ENCODE peak calls at places on chromosomes 2 and 18, in four cellular contexts. B, T, J and A are unnamed samples.

GRCh38 chr2:30705711-30706533 is 101.3 kb downstream of the CAPN13 start:
- DNase-seq in B (no peak), T (no peak), J (no peak), A (no peak)

GRCh38 chr2:232981356-232981755 is 31.7 kb downstream of the NGEF start:
- DNase-seq in J (peak; percentile 77), B (peak; percentile 72), T (no peak), A (no peak)

GRCh38 chr2:33220533-33220932 is 255.9 kb upstream of the RASGRP3 start:
- DNase-seq in J (no peak), T (no peak), B (no peak), A (no peak)

GRCh38 chr2:235935773-235936172 is 232.4 kb downstream of the GBX2 start:
- DNase-seq in T (no peak), B (no peak), J (no peak), A (no peak)

GRCh38 chr2:237282568-237283128 is 131.3 kb downstream of the COL6A3 start:
- DNase-seq in B (no peak), T (no peak), J (no peak), A (no peak)

GRCh38 chr18:49747876-49748275 is 65.5 kb downstream of the ACAA2 start:
- DNase-seq in T (no peak), J (peak; percentile 6), B (no peak), A (no peak)

GRCh38 chr2:72745679-72746368 is 80.0 kb downstream of the EXOC6B start:
- DNase-seq in B (peak; percentile 26), J (peak; percentile 85), T (peak; percentile 83), A (no peak)

GRCh38 chr18:74896390-74896991 is 298.8 kb downstream of the ZNF407 start:
- DNase-seq in J (peak; percentile 73), T (no peak), B (peak; percentile 50), A (no peak)

GRCh38 chr18:13452448-13452811 is 233.9 kb downstream of the LDLRAD4 start:
- DNase-seq in B (no peak), T (no peak), J (peak; percentile 26), A (no peak)

GRCh38 chr2:218290316-218291261 is 1.7 kb downstream of the TMBIM1 start:
- DNase-seq in J (no peak), B (no peak), T (no peak), A (no peak)
- H3K4me1 ChIP-seq in J (peaks cover 66% of the 10 kb centered on the region), B (peaks cover 47% of the 10 kb centered on the region), T (peaks cover 27% of the 10 kb centered on the region), A (peaks cover 56% of the 10 kb centered on the region)

GRCh38 chr2:218883491-218884490 is 3.1 kb downstream of the WNT10A start:
- DNase-seq in J (no peak), B (peak; percentile 51), T (no peak), A (no peak)
- H3K27ac ChIP-seq in J (no peak overlapping the region), B (peak overlapping the region; percentile 73), T (no peak overlapping the region), A (no peak overlapping the region)

DNA sequence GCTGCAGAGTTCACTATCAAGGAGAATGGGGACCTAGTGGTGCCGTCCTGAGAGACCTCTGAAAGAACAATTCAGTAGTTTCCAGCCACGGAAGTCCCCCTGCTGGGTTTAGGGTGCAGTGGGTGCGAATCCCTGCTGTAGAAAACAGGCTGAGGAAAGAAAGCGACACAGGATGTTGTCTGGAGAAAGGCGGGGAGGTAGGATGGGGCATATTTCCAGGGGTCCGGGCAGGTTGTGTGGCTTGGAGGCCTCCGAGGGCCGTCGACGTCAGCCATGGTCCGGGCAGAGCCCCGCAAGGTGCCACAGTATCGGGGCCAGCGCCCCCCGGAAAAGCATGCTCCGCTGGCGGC is 807 bp upstream of the CREB1 start:
- DNase-seq in B (no peak), J (peak; percentile 46), T (peak; percentile 26), A (no peak)
- TF ChIP-seq CTCF in B (no peak), J (no peak), T (peak; percentile 21), A (no peak)

DNA sequence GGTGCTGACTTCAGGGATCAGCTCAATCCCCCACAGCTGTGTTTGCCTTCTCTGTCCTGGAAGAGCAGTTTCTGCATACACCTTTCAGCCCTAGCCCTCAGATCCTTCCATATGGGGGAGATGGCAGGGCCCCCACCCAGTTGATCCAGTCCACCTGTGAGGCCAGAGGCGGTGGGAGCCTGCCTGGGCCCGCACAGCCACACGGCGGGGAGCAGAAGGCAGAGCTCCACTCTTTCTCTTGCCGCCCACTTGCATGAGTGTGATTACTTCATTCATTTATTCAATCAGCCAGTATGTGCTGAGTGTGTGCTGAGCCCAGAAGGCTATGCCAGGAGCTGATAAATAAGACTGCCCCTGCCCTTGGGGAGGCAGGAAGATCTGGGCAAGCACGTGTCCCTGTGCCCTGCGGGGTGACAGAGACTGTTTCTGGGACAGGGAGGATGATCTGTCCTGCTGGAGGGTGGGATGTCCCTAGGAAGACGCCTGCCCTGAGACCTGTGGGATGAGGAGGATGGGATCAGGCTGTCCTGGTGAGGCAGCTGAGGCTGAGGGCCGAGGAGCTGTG is 250.7 kb downstream of the DYSF start:
- DNase-seq in J (no peak), T (no peak), B (no peak), A (no peak)
- H3K4me1 ChIP-seq in J (no peaks in the 10 kb centered on the region), T (no peaks in the 10 kb centered on the region), B (peaks cover 11% of the 10 kb centered on the region), A (peaks cover 61% of the 10 kb centered on the region)

GRCh38 chr2:156538083-156538504 is 101.9 kb downstream of the GPD2 start:
- DNase-seq in B (no peak), T (no peak), J (no peak), A (no peak)
- H3K27ac ChIP-seq in B (no peak overlapping the region), T (no peak overlapping the region), J (no peak overlapping the region), A (no peak overlapping the region)